ENCODE peak calls at places on chromosomes 6 and 20, in six cellular contexts. T is H9, J is pancreas, O is aorta, C is thoracic aorta, E is HCT116. I is an unnamed sample.

GRCh38 chr6:36444470-36444869 is 1.7 kb downstream of the KCTD20 start:
- DNase-seq in J (no peak), T (no peak), C (no peak), O (no peak), E (no peak), I (peak)

GRCh38 chr6:31715022-31715683 is at the start of gene LY6G6D:
- DNase-seq in E (no peak), C (no peak), J (no peak), T (peak), O (no peak), I (no peak)

GRCh38 chr6:133886104-133886503 is 2.8 kb upstream of the TCF21 start:
- DNase-seq in O (no peak), E (no peak), J (no peak), C (no peak), T (no peak), I (no peak)

GRCh38 chr6:112253842-112254816 is at the start of gene LAMA4:
- DNase-seq in E (no peak), T (peak), O (peak), C (no peak), J (peak), I (peak)

GRCh38 chr6:958531-958930 is 265.6 kb upstream of the EXOC2 start:
- DNase-seq in T (no peak), C (no peak), J (no peak), O (no peak), E (no peak), I (peak)

GRCh38 chr20:41334036-41334435 is 6.6 kb upstream of the LPIN3 start:
- DNase-seq in T (no peak), C (no peak), O (no peak), E (no peak), J (no peak), I (no peak)

GRCh38 chr6:138795809-138796469 is at the start of gene ECT2L:
- DNase-seq in E (no peak), O (peak), C (no peak), T (peak), J (peak), I (peak)

GRCh38 chr20:25013478-25014380 is 21.2 kb upstream of the APMAP start:
- DNase-seq in E (no peak), T (no peak), C (no peak), J (no peak), O (peak), I (no peak)

GRCh38 chr6:9083108-9083507 is 647.8 kb upstream of the SLC35B3 start:
- DNase-seq in E (no peak), C (no peak), T (no peak), J (no peak), O (no peak), I (no peak)

GRCh38 chr6:162099685-162100084 is 627.9 kb downstream of the PRKN start:
- DNase-seq in E (peak), T (no peak), C (no peak), J (no peak), O (no peak), I (peak)

GRCh38 chr6:101402618-101403002 is 9.1 kb downstream of the GRIK2 start:
- DNase-seq in T (peak), C (no peak), J (peak), E (no peak), O (no peak), I (no peak)

GRCh38 chr20:50645253-50646068 is 45.9 kb downstream of the RIPOR3 start:
- DNase-seq in E (peak), T (peak), O (peak), J (peak), C (no peak), I (peak)

GRCh38 chr6:69936674-69937363 is 70.5 kb downstream of the COL19A1 start:
- DNase-seq in O (no peak), T (no peak), E (no peak), C (no peak), J (no peak), I (peak)

GRCh38 chr6:84227044-84227433 is 404 bp downstream of the CEP162 start:
- DNase-seq in C (no peak), J (no peak), E (no peak), O (no peak), T (no peak), I (no peak)

GRCh38 chr6:168162366-168162765 is 83.4 kb upstream of the FRMD1 start:
- DNase-seq in O (no peak), J (no peak), C (no peak), E (no peak), T (no peak), I (no peak)

GRCh38 chr6:53281518-53282215 is 67.1 kb downstream of the ELOVL5 start:
- DNase-seq in E (no peak), T (no peak), O (no peak), J (no peak), C (no peak), I (no peak)

GRCh38 chr6:34953084-34954025 is 64.3 kb downstream of the ANKS1A start:
- DNase-seq in E (peak), J (no peak), T (no peak), O (no peak), C (no peak), I (peak)

GRCh38 chr6:14455942-14456648 is 338.5 kb downstream of the CD83 start:
- DNase-seq in E (no peak), C (no peak), T (no peak), O (no peak), J (no peak), I (no peak)

GRCh38 chr20:31485450-31486339 is 10.6 kb downstream of the REM1 start:
- DNase-seq in E (no peak), O (peak), J (no peak), T (no peak), C (no peak), I (peak)

GRCh38 chr6:33585403-33586107 is 5.5 kb upstream of the BAK1 start:
- DNase-seq in T (peak), J (peak), E (peak), C (peak), O (peak), I (peak)

GRCh38 chr6:125797120-125797933 is 6.6 kb downstream of the NCOA7 start:
- DNase-seq in J (no peak), C (no peak), T (no peak), E (no peak), O (no peak), I (no peak)

GRCh38 chr6:67889682-67889995 is 745.4 kb upstream of the ADGRB3 start:
- DNase-seq in J (no peak), E (no peak), C (no peak), O (no peak), T (no peak), I (no peak)

GRCh38 chr6:159068904-159069578 is 24.2 kb upstream of the TAGAP start:
- DNase-seq in T (peak), O (no peak), C (no peak), J (no peak), E (no peak), I (no peak)

GRCh38 chr6:14274552-14275492 is 157.2 kb downstream of the CD83 start:
- DNase-seq in T (peak), J (no peak), E (no peak), O (no peak), C (no peak), I (peak)

DNA sequence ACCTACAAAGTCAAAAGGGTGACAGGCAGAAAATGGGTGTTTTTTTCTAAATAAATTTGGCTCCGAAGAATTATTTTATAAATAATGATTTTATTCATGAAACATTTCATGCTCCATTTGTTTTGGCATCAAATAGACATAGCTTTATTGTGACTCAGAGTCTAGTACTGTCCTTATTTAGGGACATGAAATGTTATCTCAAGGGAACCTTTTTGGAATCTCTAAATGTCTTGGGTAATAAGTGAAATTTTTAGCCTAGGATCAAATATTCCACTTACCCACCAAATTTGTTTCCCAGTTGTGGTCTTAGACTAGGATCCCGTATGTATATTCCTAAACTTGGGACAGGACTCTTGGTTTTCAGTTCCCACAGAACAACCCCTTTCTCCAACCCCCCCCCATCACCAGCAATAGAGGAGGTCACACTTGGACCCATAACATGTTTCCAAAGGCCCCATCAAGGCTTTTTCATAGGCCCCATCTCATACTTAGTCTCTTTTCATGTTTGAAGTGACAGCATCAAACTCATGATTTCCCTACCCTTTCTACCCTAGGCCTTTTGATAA is 81.8 kb downstream of the JAG1 start:
- DNase-seq in E (no peak), O (no peak), C (no peak), J (no peak), T (no peak), I (peak)
- H3K27ac ChIP-seq in E (no peak), O (peak), C (peak), J (no peak), T (no peak), I (peak)

GRCh38 chr20:38226553-38226952 is 34.0 kb downstream of the KIAA1755 start:
- DNase-seq in T (no peak), E (no peak), C (no peak), J (no peak), O (peak), I (no peak)
- H3K27ac ChIP-seq in T (no peak), E (no peak), C (no peak), J (no peak), O (no peak), I (no peak)

DNA sequence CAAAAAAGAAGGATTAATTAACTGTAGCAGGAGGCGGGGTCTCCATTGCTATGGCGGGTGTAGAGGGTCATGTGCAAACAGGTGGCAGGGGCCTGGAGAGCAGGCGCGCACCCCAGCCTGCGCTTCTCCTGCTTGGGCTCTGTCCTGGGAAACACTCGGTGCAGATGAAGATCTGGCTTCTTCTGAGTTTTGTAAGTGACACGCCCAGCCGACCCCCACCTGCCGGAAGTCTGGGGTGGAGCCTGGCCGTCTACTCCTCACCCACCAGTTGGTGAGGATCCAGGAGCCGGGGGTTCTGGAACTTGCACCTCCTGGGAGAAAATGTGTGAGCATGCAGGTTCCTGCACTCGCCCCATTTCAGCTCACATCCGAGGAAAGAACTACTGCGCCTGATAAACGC is 19.3 kb downstream of the PMEPA1 start:
- DNase-seq in J (no peak), O (no peak), T (no peak), E (no peak), C (no peak), I (no peak)
- H3K27ac ChIP-seq in J (no peak), O (no peak), T (no peak), E (no peak), C (no peak), I (peak)

GRCh38 chr20:26169506-26169905 is 472.9 kb upstream of the ZNF337 start:
- DNase-seq in O (no peak), T (no peak), C (no peak), J (no peak), E (no peak), I (peak)
- H3K27ac ChIP-seq in O (no peak), T (no peak), C (no peak), J (no peak), E (no peak), I (no peak)

DNA sequence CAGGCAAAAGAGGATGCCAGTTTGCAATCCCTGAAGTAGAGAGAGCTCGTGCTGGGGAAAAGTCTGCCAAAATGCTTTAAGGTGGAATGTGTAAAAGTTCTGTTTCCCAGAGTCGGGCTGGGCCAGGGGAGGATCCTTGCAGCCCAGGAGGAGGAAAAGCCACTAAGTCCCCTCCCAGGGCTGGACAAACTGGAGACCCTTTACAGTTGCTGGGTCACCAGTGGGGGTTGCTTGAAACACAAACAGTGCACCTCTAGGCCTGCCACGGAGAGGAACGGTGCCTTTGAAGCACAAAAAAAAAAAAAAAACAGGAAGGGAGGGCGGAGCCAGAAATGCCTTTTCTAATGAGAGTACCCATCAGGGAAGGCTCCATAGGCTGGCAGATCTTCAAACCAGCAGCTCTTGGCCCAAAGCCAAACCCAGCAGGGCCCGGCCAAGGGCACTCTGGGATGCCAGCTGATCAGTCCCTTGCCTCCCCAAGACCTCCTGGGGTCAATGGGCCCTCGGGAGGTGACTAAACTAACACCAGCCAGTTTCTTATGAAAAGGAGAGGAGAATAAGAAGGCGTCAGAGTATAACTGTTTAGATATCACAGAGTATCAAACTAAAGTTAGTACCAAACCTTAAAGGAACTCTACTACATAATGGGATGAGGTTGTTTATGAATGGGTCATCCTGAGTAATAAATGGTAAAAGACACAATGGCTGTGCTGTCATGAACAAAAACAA is 23.7 kb downstream of the HLA-A start:
- DNase-seq in T (peak), E (peak), J (peak), O (peak), C (peak), I (peak)
- H3K27ac ChIP-seq in T (peak), E (peak), J (peak), O (peak), C (peak), I (peak)

GRCh38 chr6:43147289-43147688 is 23.8 kb upstream of the SRF start:
- DNase-seq in T (no peak), E (no peak), O (no peak), J (no peak), C (no peak), I (no peak)

GRCh38 chr6:43146228-43146627 is 24.8 kb upstream of the SRF start:
- DNase-seq in T (no peak), E (no peak), C (no peak), J (no peak), O (no peak), I (no peak)

GRCh38 chr6:43146709-43147108 is 24.4 kb upstream of the SRF start:
- DNase-seq in E (no peak), T (no peak), J (no peak), O (no peak), C (no peak), I (no peak)

GRCh38 chr6:43143235-43144124 is 27.6 kb upstream of the SRF start:
- DNase-seq in E (peak), J (peak), O (peak), C (peak), T (peak), I (peak)

GRCh38 chr6:43144879-43145278 is 26.2 kb upstream of the SRF start:
- DNase-seq in C (no peak), T (no peak), E (no peak), J (no peak), O (no peak), I (no peak)
- H3K27ac ChIP-seq in C (no peak), T (no peak), E (no peak), J (no peak), O (no peak), I (no peak)

DNA sequence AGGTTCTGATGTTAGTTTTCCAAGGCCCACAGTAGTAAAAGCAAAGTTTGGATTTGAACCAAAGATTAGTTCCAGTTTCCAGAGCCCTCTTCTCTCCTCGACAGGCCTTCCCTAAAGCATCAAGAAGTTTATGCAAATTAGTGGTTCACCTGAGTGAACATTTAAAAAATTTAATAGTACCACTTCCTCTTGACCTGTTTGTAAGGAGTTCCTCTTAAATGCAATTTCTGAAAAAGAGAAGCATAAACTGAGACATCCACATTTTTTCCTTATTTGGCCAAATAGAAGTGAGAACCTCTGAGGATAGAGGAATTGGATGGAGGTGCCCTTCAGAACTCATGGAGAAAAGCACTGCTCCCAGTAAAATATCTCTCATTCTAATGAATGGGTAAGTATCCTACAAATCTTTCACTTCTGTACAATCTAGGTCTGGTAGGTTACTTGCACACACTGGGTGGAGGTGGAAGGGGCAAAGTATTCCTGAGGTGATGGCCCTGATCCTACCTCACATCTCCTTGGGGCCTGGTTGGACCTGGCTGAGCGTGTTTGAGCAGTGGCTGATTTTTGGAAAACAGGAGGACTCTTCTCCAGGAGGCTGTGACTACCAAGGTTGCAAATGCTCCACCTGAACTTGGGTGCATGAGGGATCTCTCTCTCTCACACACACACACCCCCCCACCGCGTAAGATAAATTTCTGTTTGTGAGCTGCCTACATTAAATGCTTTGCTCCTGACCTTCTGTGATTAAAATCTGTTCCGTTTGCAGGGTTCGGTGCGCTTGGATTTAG is 1.0 kb upstream of the DSE start:
- DNase-seq in O (no peak), J (no peak), T (no peak), E (no peak), C (no peak), I (no peak)
- H3K27ac ChIP-seq in O (peak), J (no peak), T (no peak), E (peak), C (peak), I (peak)

DNA sequence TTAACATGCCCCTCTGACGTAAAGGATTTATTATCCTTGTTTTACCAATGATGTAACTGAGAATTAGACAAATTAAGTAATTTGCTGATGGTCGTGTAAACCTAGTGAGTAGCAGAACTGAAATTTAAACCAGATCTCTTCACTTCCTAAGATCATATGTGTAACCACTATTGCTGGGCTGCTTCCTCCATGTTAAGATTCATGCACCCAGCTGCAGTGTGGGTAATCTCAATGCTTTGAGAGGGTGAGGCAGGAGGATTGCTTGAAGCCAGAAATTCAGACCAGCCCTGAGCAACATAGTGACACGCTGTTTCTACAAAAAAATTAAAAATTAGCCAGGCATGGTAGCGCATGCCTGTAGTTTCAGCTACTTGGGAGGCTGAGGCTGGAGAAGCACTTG is 97.9 kb downstream of the L3MBTL3 start:
- DNase-seq in T (no peak), O (no peak), E (no peak), C (no peak), J (no peak), I (no peak)
- H3K27ac ChIP-seq in T (no peak), O (no peak), E (no peak), C (no peak), J (no peak), I (no peak)

GRCh38 chr20:35359335-35359997 is 52.3 kb downstream of the UQCC1 start:
- DNase-seq in J (no peak), O (no peak), E (no peak), T (no peak), C (no peak), I (no peak)
- H3K27ac ChIP-seq in J (no peak), O (no peak), E (no peak), T (no peak), C (no peak), I (no peak)

I was measured in astrocyte.